ENCODE peak calls at places on chromosome 3, in five cellular contexts. One of them, this sample, is unnamed.

GRCh38 chr3:66618066-66618465 is 117.2 kb upstream of the LRIG1 start:
- DNase-seq in A549: no peak
- DNase-seq in GM12878: no peak
- DNase-seq in IMR-90: peak
- DNase-seq in K562: no peak
- DNase-seq in this sample: no peak

GRCh38 chr3:66386011-66386924 is 114.6 kb downstream of the LRIG1 start:
- DNase-seq in IMR-90: no peak
- DNase-seq in GM12878: peak
- DNase-seq in K562: no peak
- DNase-seq in A549: no peak
- DNase-seq in this sample: no peak

GRCh38 chr3:71067977-71068376 is 515.6 kb downstream of the FOXP1 start:
- DNase-seq in K562: no peak
- DNase-seq in A549: no peak
- DNase-seq in GM12878: no peak
- DNase-seq in IMR-90: no peak
- DNase-seq in this sample: no peak

GRCh38 chr3:145133281-145133680 is 1027.7 kb downstream of the PLOD2 start:
- DNase-seq in IMR-90: no peak
- DNase-seq in GM12878: no peak
- DNase-seq in A549: no peak
- DNase-seq in K562: no peak
- DNase-seq in this sample: no peak

GRCh38 chr3:72595927-72596610 is 252.2 kb downstream of the SHQ1 start:
- DNase-seq in A549: no peak
- DNase-seq in GM12878: no peak
- DNase-seq in K562: no peak
- DNase-seq in IMR-90: no peak
- DNase-seq in this sample: no peak

GRCh38 chr3:143826296-143826695 is 22.0 kb downstream of the SLC9A9 start:
- DNase-seq in IMR-90: no peak
- DNase-seq in GM12878: no peak
- DNase-seq in K562: no peak
- DNase-seq in A549: no peak
- DNase-seq in this sample: no peak

GRCh38 chr3:193656445-193656844 is 63.4 kb downstream of the OPA1 start:
- DNase-seq in A549: no peak
- DNase-seq in GM12878: no peak
- DNase-seq in K562: peak
- DNase-seq in IMR-90: peak
- DNase-seq in this sample: no peak

GRCh38 chr3:138899592-138899991 is 47.3 kb downstream of the FOXL2 start:
- DNase-seq in A549: no peak
- DNase-seq in IMR-90: no peak
- DNase-seq in K562: no peak
- DNase-seq in GM12878: no peak
- DNase-seq in this sample: no peak

GRCh38 chr3:100226712-100227429 is 33.9 kb upstream of the TBC1D23 start:
- DNase-seq in IMR-90: peak
- DNase-seq in K562: peak
- DNase-seq in A549: no peak
- DNase-seq in GM12878: no peak
- DNase-seq in this sample: no peak

GRCh38 chr3:137761099-137761562 is 3.0 kb upstream of the SOX14 start:
- DNase-seq in A549: no peak
- DNase-seq in K562: no peak
- DNase-seq in GM12878: no peak
- DNase-seq in IMR-90: no peak
- DNase-seq in this sample: no peak

GRCh38 chr3:120147072-120147871 is 53.0 kb upstream of the GSK3B start:
- DNase-seq in K562: no peak
- DNase-seq in A549: no peak
- DNase-seq in IMR-90: no peak
- DNase-seq in GM12878: no peak
- DNase-seq in this sample: no peak

GRCh38 chr3:113615976-113616375 is 80.5 kb downstream of the USF3 start:
- DNase-seq in IMR-90: no peak
- DNase-seq in A549: no peak
- DNase-seq in GM12878: no peak
- DNase-seq in K562: no peak
- DNase-seq in this sample: no peak

GRCh38 chr3:14915636-14916222 is 31.7 kb upstream of the NR2C2 start:
- DNase-seq in GM12878: no peak
- DNase-seq in IMR-90: no peak
- DNase-seq in A549: no peak
- DNase-seq in K562: no peak
- DNase-seq in this sample: no peak

GRCh38 chr3:148741219-148741618 is 43.5 kb downstream of the AGTR1 start:
- DNase-seq in IMR-90: no peak
- DNase-seq in GM12878: no peak
- DNase-seq in A549: no peak
- DNase-seq in K562: no peak
- DNase-seq in this sample: no peak

GRCh38 chr3:109926376-109926775 is 589.0 kb upstream of the DPPA4 start:
- DNase-seq in IMR-90: no peak
- DNase-seq in A549: no peak
- DNase-seq in K562: no peak
- DNase-seq in GM12878: no peak
- DNase-seq in this sample: no peak

GRCh38 chr3:167936010-167936409 is 159.7 kb downstream of the GOLIM4 start:
- DNase-seq in A549: no peak
- DNase-seq in K562: no peak
- DNase-seq in IMR-90: no peak
- DNase-seq in GM12878: no peak
- DNase-seq in this sample: no peak

GRCh38 chr3:134029256-134029733 is 430 bp downstream of the SLCO2A1 start:
- DNase-seq in IMR-90: peak
- DNase-seq in GM12878: no peak
- DNase-seq in A549: no peak
- DNase-seq in K562: no peak
- DNase-seq in this sample: no peak

GRCh38 chr3:21942328-21942727 is 191.3 kb upstream of the ZNF385D start:
- DNase-seq in A549: no peak
- DNase-seq in GM12878: no peak
- DNase-seq in IMR-90: peak
- DNase-seq in K562: no peak
- DNase-seq in this sample: peak

GRCh38 chr3:196179380-196180308 is 31.6 kb downstream of the ZDHHC19 start:
- DNase-seq in A549: no peak
- DNase-seq in IMR-90: peak
- DNase-seq in K562: peak
- DNase-seq in GM12878: peak
- DNase-seq in this sample: no peak

GRCh38 chr3:134606033-134607025 is 44.5 kb downstream of the KY start:
- DNase-seq in A549: no peak
- DNase-seq in GM12878: no peak
- DNase-seq in K562: no peak
- DNase-seq in IMR-90: no peak
- DNase-seq in this sample: no peak

GRCh38 chr3:97009427-97010019 is 195.1 kb downstream of the EPHA6 start:
- DNase-seq in GM12878: no peak
- DNase-seq in A549: no peak
- DNase-seq in IMR-90: no peak
- DNase-seq in K562: no peak
- DNase-seq in this sample: no peak

GRCh38 chr3:113097821-113098516 is 107.2 kb downstream of the GTPBP8 start:
- DNase-seq in K562: no peak
- DNase-seq in GM12878: no peak
- DNase-seq in A549: peak
- DNase-seq in IMR-90: peak
- DNase-seq in this sample: no peak

GRCh38 chr3:168223085-168223484 is 127.4 kb upstream of the GOLIM4 start:
- DNase-seq in GM12878: no peak
- DNase-seq in A549: no peak
- DNase-seq in K562: no peak
- DNase-seq in IMR-90: no peak
- DNase-seq in this sample: no peak

GRCh38 chr3:188559069-188559410 is 405.1 kb downstream of the LPP start:
- DNase-seq in IMR-90: no peak
- DNase-seq in K562: no peak
- DNase-seq in GM12878: no peak
- DNase-seq in A549: no peak
- DNase-seq in this sample: no peak

GRCh38 chr3:134923286-134923685 is 128.2 kb downstream of the EPHB1 start:
- DNase-seq in GM12878: no peak
- DNase-seq in IMR-90: no peak
- DNase-seq in A549: no peak
- DNase-seq in K562: no peak
- DNase-seq in this sample: no peak

GRCh38 chr3:73719413-73719831 is 94.7 kb upstream of the PDZRN3 start:
- DNase-seq in IMR-90: peak
- DNase-seq in K562: no peak
- DNase-seq in A549: no peak
- DNase-seq in GM12878: no peak
- DNase-seq in this sample: no peak

GRCh38 chr3:112405845-112406244 is 72.9 kb downstream of the CD200 start:
- DNase-seq in GM12878: no peak
- DNase-seq in IMR-90: peak
- DNase-seq in A549: no peak
- DNase-seq in K562: no peak
- DNase-seq in this sample: no peak

GRCh38 chr3:46423588-46423987 is 16.5 kb downstream of the CCRL2 start:
- DNase-seq in GM12878: no peak
- DNase-seq in K562: no peak
- DNase-seq in IMR-90: peak
- DNase-seq in A549: no peak
- DNase-seq in this sample: no peak

GRCh38 chr3:107740992-107741896 is 218.5 kb downstream of the BBX start:
- DNase-seq in A549: no peak
- DNase-seq in IMR-90: peak
- DNase-seq in GM12878: no peak
- DNase-seq in K562: no peak
- DNase-seq in this sample: no peak

GRCh38 chr3:172096881-172097420 is 57.6 kb downstream of the FNDC3B start:
- DNase-seq in K562: peak
- DNase-seq in GM12878: no peak
- DNase-seq in A549: peak
- DNase-seq in IMR-90: peak
- DNase-seq in this sample: peak

GRCh38 chr3:185316740-185317407 is 46.1 kb upstream of the MAP3K13 start:
- DNase-seq in A549: no peak
- DNase-seq in K562: no peak
- DNase-seq in IMR-90: peak
- DNase-seq in GM12878: no peak
- DNase-seq in this sample: no peak

GRCh38 chr3:110430146-110430545 is 641.5 kb upstream of the NECTIN3 start:
- DNase-seq in K562: no peak
- DNase-seq in GM12878: no peak
- DNase-seq in A549: no peak
- DNase-seq in IMR-90: peak
- DNase-seq in this sample: no peak

GRCh38 chr3:166837535-166837934 is 542.6 kb downstream of the ZBBX start:
- DNase-seq in IMR-90: no peak
- DNase-seq in K562: no peak
- DNase-seq in A549: no peak
- DNase-seq in GM12878: no peak
- DNase-seq in this sample: peak

DNA sequence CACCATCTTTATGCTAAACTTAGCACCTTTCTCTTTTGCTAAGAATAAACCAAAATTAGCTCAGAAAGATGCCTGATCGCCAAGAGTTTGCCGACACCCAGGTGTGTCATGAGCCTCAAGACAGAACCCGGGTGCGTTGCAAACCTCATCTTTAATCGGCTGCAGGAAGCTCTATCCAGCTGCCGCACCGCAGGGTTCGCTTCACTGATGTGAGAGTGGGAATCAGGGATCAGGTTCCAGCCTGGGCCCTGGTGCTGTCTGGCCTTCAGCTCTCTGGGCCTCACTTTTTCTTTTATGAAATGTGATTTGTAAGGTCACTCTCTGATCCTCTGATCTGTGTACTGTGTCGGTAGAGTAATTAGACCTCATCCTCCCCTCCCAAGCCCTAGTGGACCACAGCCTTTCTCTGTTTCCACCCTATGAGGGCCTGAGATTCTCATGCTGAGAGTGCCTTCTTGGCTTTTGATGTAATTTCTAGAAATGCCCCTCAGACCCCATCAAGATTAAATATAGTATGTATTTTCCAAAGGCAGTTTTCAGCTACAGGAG is 202.8 kb upstream of the UBE2E1 start:
- DNase-seq in K562: no peak
- DNase-seq in A549: no peak
- DNase-seq in IMR-90: no peak
- DNase-seq in GM12878: no peak
- DNase-seq in this sample: no peak
- TF ChIP-seq BHLHE40 in K562: no peak
- TF ChIP-seq BHLHE40 in A549: no peak
- TF ChIP-seq BHLHE40 in IMR-90: no peak
- TF ChIP-seq BHLHE40 in GM12878: no peak
- TF ChIP-seq BHLHE40 in this sample: no peak

DNA sequence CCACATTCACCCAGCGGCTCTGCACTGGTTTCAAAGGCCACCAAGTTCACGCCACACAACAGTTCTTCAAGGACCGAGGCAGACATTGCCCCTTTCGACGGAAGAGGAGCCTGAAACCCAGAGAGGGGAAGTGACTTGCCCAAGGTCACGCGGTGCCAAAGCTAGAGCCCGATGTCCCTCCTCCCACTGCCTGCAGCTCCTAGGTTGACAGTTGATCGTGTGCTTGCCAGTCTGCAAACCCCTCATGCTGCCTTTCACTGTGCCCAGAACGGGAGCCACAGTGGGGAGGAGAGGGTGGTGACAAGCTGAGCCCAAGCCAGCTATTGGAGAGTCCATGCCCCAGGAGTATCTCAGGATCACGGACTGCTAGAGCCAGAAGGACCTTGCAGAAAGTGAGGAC is 230.9 kb downstream of the XXYLT1 start:
- DNase-seq in A549: no peak
- DNase-seq in GM12878: no peak
- DNase-seq in IMR-90: no peak
- DNase-seq in K562: no peak
- DNase-seq in this sample: no peak
- TF ChIP-seq BHLHE40 in A549: no peak
- TF ChIP-seq BHLHE40 in GM12878: no peak
- TF ChIP-seq BHLHE40 in IMR-90: no peak
- TF ChIP-seq BHLHE40 in K562: no peak
- TF ChIP-seq BHLHE40 in this sample: no peak

GRCh38 chr3:150147776-150148175 is 177.1 kb upstream of the PFN2 start:
- DNase-seq in GM12878: no peak
- DNase-seq in A549: no peak
- DNase-seq in IMR-90: peak
- DNase-seq in K562: no peak
- DNase-seq in this sample: no peak
- TF ChIP-seq BHLHE40 in GM12878: no peak
- TF ChIP-seq BHLHE40 in A549: no peak
- TF ChIP-seq BHLHE40 in IMR-90: no peak
- TF ChIP-seq BHLHE40 in K562: no peak
- TF ChIP-seq BHLHE40 in this sample: no peak

DNA sequence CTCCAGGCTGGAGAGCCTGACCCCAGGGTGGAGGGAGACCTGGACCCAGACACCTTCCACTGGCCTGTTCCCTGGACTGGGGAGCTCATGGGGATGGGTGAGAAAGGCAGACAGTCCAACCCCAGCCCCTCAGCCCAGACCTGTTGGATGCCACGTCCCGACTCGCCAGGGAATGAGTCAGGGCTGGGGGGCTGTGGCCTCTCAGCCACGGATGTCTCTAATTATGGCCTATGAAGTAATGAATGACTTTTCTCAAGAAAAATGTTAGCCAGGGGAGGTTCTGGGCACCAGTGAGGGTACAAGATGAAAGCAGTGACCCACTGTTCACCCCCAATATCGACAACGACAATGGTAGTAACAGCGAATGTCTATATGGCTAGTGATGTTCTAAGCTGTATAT is 107.0 kb upstream of the RPL32 start:
- DNase-seq in A549: no peak
- DNase-seq in GM12878: no peak
- DNase-seq in K562: no peak
- DNase-seq in IMR-90: peak
- DNase-seq in this sample: no peak
- TF ChIP-seq BHLHE40 in A549: no peak
- TF ChIP-seq BHLHE40 in GM12878: no peak
- TF ChIP-seq BHLHE40 in K562: no peak
- TF ChIP-seq BHLHE40 in IMR-90: no peak
- TF ChIP-seq BHLHE40 in this sample: no peak